ENCODE peak calls at places on chromosome 6, in nine cellular contexts. P, Z, X, C, L, J, N, Y and O are unnamed samples.

GRCh38 chr6:168050225-168050796 is 28.7 kb downstream of the FRMD1 start:
- DNase-seq in X (no peak), Y (no peak), P (no peak), Z (no peak), N (no peak), C (no peak), L (no peak), J (no peak), O (no peak)

GRCh38 chr6:158847012-158847529 is 27.9 kb upstream of the EZR start:
- DNase-seq in Y (no peak), C (no peak), X (no peak), L (no peak), Z (no peak), J (no peak), N (no peak), P (no peak), O (no peak)

GRCh38 chr6:29941476-29941875 is 856 bp upstream of the HLA-A start:
- DNase-seq in L (no peak), X (peak), N (peak), J (peak), C (no peak), Y (no peak), P (no peak), Z (no peak), O (no peak)

GRCh38 chr6:42498473-42499128 is 46.9 kb upstream of the TRERF1 start:
- DNase-seq in P (no peak), X (no peak), N (no peak), L (peak), Y (no peak), J (no peak), C (peak), Z (no peak), O (no peak)

GRCh38 chr6:131594074-131594473 is 21.0 kb downstream of the ARG1 start:
- DNase-seq in P (no peak), Z (no peak), C (no peak), Y (no peak), J (no peak), X (no peak), L (no peak), N (no peak), O (no peak)

GRCh38 chr6:17983712-17984111 is 3.7 kb downstream of the KIF13A start:
- DNase-seq in P (no peak), X (peak), Z (no peak), Y (no peak), L (no peak), N (peak), C (no peak), J (peak), O (no peak)

GRCh38 chr6:13913226-13914001 is 11.3 kb upstream of the RNF182 start:
- DNase-seq in Y (no peak), J (no peak), P (no peak), N (no peak), Z (no peak), C (peak), X (no peak), L (no peak), O (no peak)

GRCh38 chr6:4021133-4021861 is 57.6 kb downstream of the FAM217A start:
- DNase-seq in P (peak), L (peak), Y (peak), C (peak), N (peak), Z (peak), X (peak), J (peak), O (peak)

GRCh38 chr6:130366011-130366963 is at the start of gene TMEM200A:
- DNase-seq in X (peak), Z (no peak), J (peak), L (peak), P (peak), C (peak), Y (no peak), N (peak), O (peak)

GRCh38 chr6:10591411-10592160 is 70.4 kb downstream of the GCNT2 start:
- DNase-seq in N (no peak), X (no peak), Z (peak), L (no peak), C (peak), J (no peak), P (no peak), Y (no peak), O (no peak)